ENCODE peak calls at places on chromosomes 4 and X, in ten cellular contexts. P is amniotic stem cell; Q is CD8-positive, alpha-beta memory T cell; M is hippocampal formation; L is H9; K is MCF 10A; W is H54; G is A172; E is ovary; D is left colon. Y is an unnamed sample.

GRCh38 chrX:30822719-30823118 is 66.3 kb downstream of the TAB3 start:
- DNase-seq in E (no peak), G (no peak), D (no peak), W (no peak), M (no peak), K (no peak), Q (no peak), L (no peak), P (no peak), Y (no peak)

GRCh38 chr4:48778431-48779094 is 1.5 kb downstream of the FRYL start:
- DNase-seq in G (peak; percentile 19), D (no peak), Q (no peak), L (no peak), K (peak; percentile 50), W (peak; percentile 13), P (no peak), M (no peak), E (no peak), Y (no peak)

GRCh38 chr4:40140206-40140605 is 56.6 kb upstream of the RHOH start:
- DNase-seq in W (no peak), L (no peak), K (no peak), E (no peak), Q (no peak), D (no peak), P (no peak), G (no peak), M (no peak), Y (no peak)

GRCh38 chrX:141928432-141928831 is 24.7 kb downstream of the MAGEC1 start:
- DNase-seq in D (no peak), W (no peak), G (no peak), Q (no peak), K (no peak), L (no peak), E (no peak), P (no peak), M (no peak), Y (no peak)

GRCh38 chrX:13048265-13048664 is 3.8 kb upstream of the FAM9C start:
- DNase-seq in W (no peak), Q (no peak), L (no peak), E (no peak), M (no peak), P (no peak), K (peak; percentile 83), G (no peak), D (no peak), Y (no peak)

GRCh38 chr4:147833254-147833653 is 101.4 kb downstream of the ARHGAP10 start:
- DNase-seq in E (no peak), D (no peak), L (no peak), K (peak; percentile 15), P (no peak), Q (no peak), W (no peak), G (peak; percentile 11), M (no peak), Y (no peak)

GRCh38 chrX:34365482-34365881 is 233.4 kb upstream of the FAM47A start:
- DNase-seq in P (peak; percentile 10), L (no peak), W (no peak), K (peak; percentile 59), D (no peak), Q (no peak), G (peak; percentile 22), M (no peak), E (no peak), Y (no peak)

GRCh38 chr4:152073738-152074137 is 312.9 kb upstream of the GATB start:
- DNase-seq in Q (no peak), E (peak; percentile 26), M (no peak), G (peak; percentile 7), D (no peak), K (peak; percentile 26), L (no peak), W (no peak), P (no peak), Y (no peak)

GRCh38 chr4:78764498-78764961 is 11.6 kb upstream of the BMP2K start:
- DNase-seq in G (peak; percentile 17), M (no peak), Q (no peak), E (no peak), D (no peak), K (peak; percentile 23), W (no peak), P (no peak), L (no peak), Y (no peak)

Y was measured in substantia nigra.